ENCODE peak calls at places on chromosome 17, in five cellular contexts. E, G, I, A and P are unnamed samples.

GRCh38 chr17:18179221-18179620 is 4.4 kb upstream of the ALKBH5 start:
- DNase-seq in E (no peak), G (no peak), I (no peak), A (no peak), P (no peak)

GRCh38 chr17:63838586-63839184 is 3.8 kb downstream of the SMARCD2 start:
- DNase-seq in E (peak), G (no peak), I (peak), A (no peak), P (peak)

GRCh38 chr17:969767-970387 is 9.7 kb downstream of the NXN start:
- DNase-seq in E (no peak), G (no peak), I (no peak), A (peak), P (no peak)

GRCh38 chr17:48307814-48308411 is 122.1 kb downstream of the SKAP1 start:
- DNase-seq in E (peak), G (peak), I (peak), A (peak), P (peak)

GRCh38 chr17:76948726-76949342 is 80.6 kb downstream of the MGAT5B start:
- DNase-seq in E (no peak), G (no peak), I (peak), A (no peak), P (no peak)

GRCh38 chr17:77737442-77738265 is 220.8 kb upstream of the TNRC6C start:
- DNase-seq in E (no peak), G (no peak), I (no peak), A (no peak), P (no peak)

GRCh38 chr17:13590441-13590840 is 11.3 kb downstream of the HS3ST3A1 start:
- DNase-seq in E (no peak), G (no peak), I (no peak), A (no peak), P (no peak)

GRCh38 chr17:34300652-34301390 is 15.3 kb downstream of the CCL11 start:
- DNase-seq in E (no peak), G (no peak), I (peak), A (no peak), P (peak)

GRCh38 chr17:70137451-70138230 is 31.7 kb upstream of the KCNJ2 start:
- DNase-seq in E (peak), G (no peak), I (peak), A (no peak), P (peak)

GRCh38 chr17:57484081-57484666 is 227.9 kb downstream of the MSI2 start:
- DNase-seq in E (no peak), G (no peak), I (no peak), A (no peak), P (no peak)

GRCh38 chr17:82287849-82288601 is 14.5 kb upstream of the CSNK1D start:
- DNase-seq in E (no peak), G (no peak), I (peak), A (peak), P (no peak)

GRCh38 chr17:9150407-9151090 is 129.2 kb downstream of the NTN1 start:
- DNase-seq in E (no peak), G (no peak), I (peak), A (no peak), P (no peak)

GRCh38 chr17:12035713-12036112 is 15.0 kb downstream of the MAP2K4 start:
- DNase-seq in E (no peak), G (no peak), I (no peak), A (no peak), P (no peak)

GRCh38 chr17:29593546-29594440 is 861 bp downstream of the ANKRD13B start:
- DNase-seq in E (no peak), G (no peak), I (no peak), A (no peak), P (no peak)

GRCh38 chr17:11245187-11245586 is 4.2 kb downstream of the SHISA6 start:
- DNase-seq in E (no peak), G (no peak), I (no peak), A (no peak), P (no peak)

GRCh38 chr17:77076046-77076882 is 64.5 kb upstream of the SEC14L1 start:
- DNase-seq in E (no peak), G (no peak), I (peak), A (no peak), P (peak)

GRCh38 chr17:54172654-54173316 is 350.1 kb downstream of the KIF2B start:
- DNase-seq in E (peak), G (no peak), I (no peak), A (no peak), P (no peak)

GRCh38 chr17:78484300-78485159 is 92.7 kb downstream of the DNAH17 start:
- DNase-seq in E (no peak), G (peak), I (peak), A (peak), P (no peak)

GRCh38 chr17:40382251-40382650 is 17.7 kb upstream of the GJD3 start:
- DNase-seq in E (no peak), G (no peak), I (no peak), A (no peak), P (no peak)

GRCh38 chr17:47719411-47720152 is 13.5 kb upstream of the TBX21 start:
- DNase-seq in E (peak), G (no peak), I (peak), A (no peak), P (peak)

GRCh38 chr17:41476866-41477815 is 3.8 kb downstream of the KRT35 start:
- DNase-seq in E (no peak), G (no peak), I (no peak), A (no peak), P (no peak)

GRCh38 chr17:47239663-47240374 is 13.8 kb upstream of the ITGB3 start:
- DNase-seq in E (peak), G (no peak), I (peak), A (peak), P (peak)

GRCh38 chr17:37131064-37131463 is 182.3 kb downstream of the AATF start:
- DNase-seq in E (no peak), G (no peak), I (no peak), A (no peak), P (no peak)

GRCh38 chr17:14815079-14815478 is 450.0 kb downstream of the PMP22 start:
- DNase-seq in E (peak), G (no peak), I (no peak), A (no peak), P (no peak)

GRCh38 chr17:36675250-36675649 is 73.9 kb downstream of the MRM1 start:
- DNase-seq in E (no peak), G (no peak), I (no peak), A (no peak), P (no peak)

GRCh38 chr17:28384281-28385036 is 13.0 kb downstream of the SARM1 start:
- DNase-seq in E (no peak), G (peak), I (no peak), A (no peak), P (no peak)

GRCh38 chr17:32161029-32161428 is 18.7 kb downstream of the RHOT1 start:
- DNase-seq in E (no peak), G (no peak), I (no peak), A (no peak), P (no peak)

GRCh38 chr17:17395246-17395802 is 81.5 kb upstream of the MED9 start:
- DNase-seq in E (no peak), G (no peak), I (peak), A (no peak), P (no peak)

GRCh38 chr17:28765038-28765437 is 21.2 kb downstream of the TRAF4 start:
- DNase-seq in E (no peak), G (no peak), I (no peak), A (no peak), P (no peak)

GRCh38 chr17:66957343-66957742 is 7.2 kb upstream of the CACNG4 start:
- DNase-seq in E (no peak), G (no peak), I (peak), A (no peak), P (no peak)

GRCh38 chr17:18999911-19000310 is 4.7 kb downstream of the FAM83G start:
- DNase-seq in E (peak), G (no peak), I (no peak), A (no peak), P (no peak)

GRCh38 chr17:51643702-51644490 is 383.6 kb downstream of the UTP18 start:
- DNase-seq in E (peak), G (no peak), I (no peak), A (no peak), P (no peak)

GRCh38 chr17:71232801-71233559 is 887.8 kb upstream of the SOX9 start:
- DNase-seq in E (no peak), G (no peak), I (no peak), A (no peak), P (no peak)

GRCh38 chr17:15262291-15263205 is 2.6 kb downstream of the PMP22 start:
- DNase-seq in E (peak), G (no peak), I (peak), A (peak), P (peak)

GRCh38 chr17:82369211-82369610 is 2.4 kb upstream of the UTS2R start:
- DNase-seq in E (no peak), G (no peak), I (peak), A (no peak), P (no peak)

GRCh38 chr17:82905130-82905529 is 65.3 kb upstream of the ZNF750 start:
- DNase-seq in E (no peak), G (no peak), I (no peak), A (no peak), P (no peak)

GRCh38 chr17:2797632-2798031 is 1.4 kb downstream of the RAP1GAP2 start:
- DNase-seq in E (no peak), G (no peak), I (peak), A (no peak), P (no peak)

GRCh38 chr17:82536220-82537201 is 17.0 kb downstream of the FOXK2 start:
- DNase-seq in E (peak), G (no peak), I (peak), A (no peak), P (peak)

GRCh38 chr17:30273373-30273772 is 18.4 kb downstream of the BLMH start:
- DNase-seq in E (no peak), G (no peak), I (no peak), A (no peak), P (peak)

GRCh38 chr17:29059281-29059680 is 16.3 kb downstream of the PIPOX start:
- DNase-seq in E (peak), G (no peak), I (no peak), A (no peak), P (no peak)

GRCh38 chr17:38354466-38354865 is 2.8 kb downstream of the SOCS7 start:
- DNase-seq in E (no peak), G (no peak), I (no peak), A (no peak), P (no peak)
- H3K4me3 ChIP-seq in E (no peak), G (no peak), I (no peak), A (no peak), P (no peak)

GRCh38 chr17:6523809-6524355 is 32.5 kb downstream of the PITPNM3 start:
- DNase-seq in E (no peak), G (no peak), I (no peak), A (no peak), P (no peak)

GRCh38 chr17:6524520-6524919 is 31.8 kb downstream of the PITPNM3 start:
- DNase-seq in E (peak), G (no peak), I (no peak), A (peak), P (no peak)

GRCh38 chr17:6526362-6527152 is 29.8 kb downstream of the PITPNM3 start:
- DNase-seq in E (no peak), G (no peak), I (no peak), A (no peak), P (no peak)

GRCh38 chr17:6525111-6525510 is 31.2 kb downstream of the PITPNM3 start:
- DNase-seq in E (no peak), G (no peak), I (no peak), A (no peak), P (no peak)

DNA sequence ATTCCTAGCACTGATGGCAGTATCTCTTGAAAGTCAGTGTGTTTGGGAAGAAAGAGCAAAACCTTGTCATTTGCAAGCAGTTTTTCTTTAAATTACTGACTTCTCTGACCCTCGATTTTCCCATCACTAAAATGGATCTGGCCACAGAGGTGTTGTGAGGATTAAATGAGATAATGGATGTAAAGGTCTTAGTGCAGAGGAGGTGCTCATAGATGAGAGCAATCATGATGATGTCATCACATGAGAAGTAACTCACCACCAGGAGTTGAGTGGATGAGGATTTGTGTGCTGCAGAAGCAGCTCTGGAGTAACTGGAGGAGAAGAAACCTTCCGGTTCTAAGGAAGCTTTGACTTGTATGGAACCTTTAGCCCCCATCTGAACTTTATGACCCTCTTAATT is 30.6 kb downstream of the PITPNM3 start:
- DNase-seq in E (no peak), G (no peak), I (no peak), A (no peak), P (no peak)
- H3K4me3 ChIP-seq in E (no peak), G (no peak), I (no peak), A (no peak), P (no peak)

GRCh38 chr17:75832652-75833400 is 11.4 kb downstream of the UNC13D start:
- DNase-seq in E (no peak), G (peak), I (no peak), A (no peak), P (no peak)

GRCh38 chr17:75829747-75830146 is 14.5 kb downstream of the UNC13D start:
- DNase-seq in E (no peak), G (no peak), I (no peak), A (no peak), P (no peak)

GRCh38 chr17:75830168-75831031 is 13.8 kb downstream of the UNC13D start:
- DNase-seq in E (no peak), G (no peak), I (peak), A (no peak), P (no peak)

GRCh38 chr17:75832164-75832651 is 12.0 kb downstream of the UNC13D start:
- DNase-seq in E (peak), G (peak), I (peak), A (no peak), P (no peak)

GRCh38 chr17:75831032-75831567 is 13.1 kb downstream of the UNC13D start:
- DNase-seq in E (no peak), G (no peak), I (no peak), A (no peak), P (no peak)
- H3K4me3 ChIP-seq in E (no peak), G (no peak), I (no peak), A (no peak), P (no peak)

GRCh38 chr17:44523672-44523972 is 20.4 kb upstream of the GPATCH8 start:
- DNase-seq in E (no peak), G (no peak), I (no peak), A (no peak), P (no peak)

GRCh38 chr17:44522883-44523671 is 19.9 kb upstream of the GPATCH8 start:
- DNase-seq in E (peak), G (peak), I (peak), A (peak), P (no peak)

DNA sequence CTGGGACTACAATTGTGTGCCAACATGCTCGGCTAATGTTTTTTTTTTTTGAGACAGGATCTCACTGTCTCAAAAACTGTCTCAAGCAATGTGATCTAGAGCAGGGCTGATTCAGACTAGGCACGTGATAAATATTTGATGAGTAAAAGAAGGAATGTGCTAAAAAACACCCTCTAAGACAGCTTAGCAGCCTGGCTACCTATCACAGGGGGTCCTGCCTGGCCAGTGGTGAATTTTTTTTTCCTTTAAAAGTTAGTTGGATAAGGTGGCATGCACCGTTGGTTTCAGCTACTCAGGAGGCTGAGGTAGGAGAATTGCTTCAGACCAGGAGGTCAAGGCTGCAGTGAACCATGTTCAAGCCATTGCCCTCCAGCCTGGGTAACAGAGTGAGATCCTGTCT is 14.8 kb upstream of the GPATCH8 start:
- DNase-seq in E (no peak), G (no peak), I (peak), A (no peak), P (no peak)
- H3K4me3 ChIP-seq in E (no peak), G (no peak), I (no peak), A (no peak), P (no peak)

DNA sequence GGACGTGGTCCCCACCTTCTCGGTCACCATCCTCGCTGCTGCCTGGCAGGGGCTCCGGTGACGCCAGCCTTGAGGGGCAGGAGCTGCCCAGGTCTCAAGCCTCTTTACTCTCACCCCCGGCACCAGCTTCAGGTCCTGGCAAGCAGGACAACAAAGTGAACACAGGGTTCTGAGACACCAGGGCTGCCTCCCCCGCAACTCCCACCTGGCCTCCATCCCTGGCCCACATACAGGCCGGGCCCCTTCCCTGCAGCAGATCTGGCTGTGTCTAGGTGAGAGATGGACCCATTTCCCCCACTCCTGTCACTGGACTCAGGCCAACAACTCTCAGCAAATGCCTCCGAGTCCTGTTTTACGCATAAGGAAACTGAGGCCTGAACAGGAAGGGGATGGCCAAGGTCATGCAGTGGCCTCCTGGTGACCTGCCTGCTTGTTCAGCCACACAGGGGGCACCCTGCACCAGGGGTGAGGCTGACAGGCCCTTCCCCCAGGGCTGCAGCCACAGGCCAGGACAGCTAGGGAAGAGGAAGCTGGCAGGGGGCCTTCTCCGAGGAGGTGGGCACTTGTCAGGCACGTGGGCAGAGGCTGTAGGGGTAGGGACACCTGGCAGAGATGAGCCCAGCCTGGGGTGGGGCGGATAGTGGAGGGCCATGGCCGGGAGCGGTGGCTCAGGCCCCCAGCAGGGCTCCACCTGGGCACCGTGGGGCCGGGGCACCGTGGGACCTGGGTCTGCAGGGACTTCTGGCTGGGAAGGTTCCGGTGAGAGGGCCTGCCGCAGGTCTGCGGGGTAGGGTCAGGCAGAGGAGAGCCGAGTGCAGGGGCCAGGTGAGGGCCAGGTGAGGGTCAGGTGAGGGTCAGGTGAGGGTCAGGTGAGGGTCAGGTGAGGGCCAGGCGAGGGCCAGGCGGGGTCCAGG is 46.7 kb upstream of the PVALEF start:
- DNase-seq in E (no peak), G (no peak), I (no peak), A (no peak), P (no peak)
- H3K4me3 ChIP-seq in E (peak), G (peak), I (peak), A (peak), P (peak)

GRCh38 chr17:7475764-7476422 is 3.5 kb downstream of the ZBTB4 start:
- DNase-seq in E (no peak), G (no peak), I (peak), A (no peak), P (no peak)
- H3K4me3 ChIP-seq in E (no peak), G (no peak), I (no peak), A (no peak), P (no peak)

GRCh38 chr17:27218719-27219488 is 75.0 kb upstream of the WSB1 start:
- DNase-seq in E (no peak), G (no peak), I (no peak), A (no peak), P (no peak)

GRCh38 chr17:27217631-27218030 is 76.3 kb upstream of the WSB1 start:
- DNase-seq in E (no peak), G (no peak), I (no peak), A (no peak), P (no peak)

GRCh38 chr17:27222515-27222914 is 71.4 kb upstream of the WSB1 start:
- DNase-seq in E (no peak), G (no peak), I (no peak), A (no peak), P (no peak)

GRCh38 chr17:27216836-27217235 is 77.1 kb upstream of the WSB1 start:
- DNase-seq in E (no peak), G (no peak), I (no peak), A (no peak), P (no peak)

GRCh38 chr17:27218041-27218440 is 75.9 kb upstream of the WSB1 start:
- DNase-seq in E (no peak), G (no peak), I (no peak), A (no peak), P (no peak)
- H3K4me3 ChIP-seq in E (no peak), G (no peak), I (no peak), A (no peak), P (no peak)

GRCh38 chr17:50096092-50096491 is 941 bp downstream of the PDK2 start:
- DNase-seq in E (peak), G (no peak), I (no peak), A (no peak), P (no peak)
- H3K4me3 ChIP-seq in E (no peak), G (peak), I (peak), A (peak), P (peak)